ENCODE peak calls at places on chromosomes 12 and 14, in four cellular contexts. One of them, this sample, is unnamed.

GRCh38 chr14:31572955-31573354 is 11.8 kb downstream of the NUBPL start:
- DNase-seq in MM.1S: no peak
- DNase-seq in BE2C: no peak
- DNase-seq in AG04449: no peak
- DNase-seq in this sample: no peak

GRCh38 chr12:22396253-22396652 is 61.7 kb upstream of the ST8SIA1 start:
- DNase-seq in BE2C: no peak
- DNase-seq in MM.1S: peak
- DNase-seq in AG04449: no peak
- DNase-seq in this sample: no peak

GRCh38 chr14:61438497-61438859 is 117.1 kb downstream of the PRKCH start:
- DNase-seq in BE2C: no peak
- DNase-seq in MM.1S: no peak
- DNase-seq in AG04449: no peak
- DNase-seq in this sample: no peak

GRCh38 chr12:83186437-83186836 is 499.7 kb downstream of the TMTC2 start:
- DNase-seq in AG04449: no peak
- DNase-seq in MM.1S: no peak
- DNase-seq in BE2C: no peak
- DNase-seq in this sample: no peak

GRCh38 chr14:100237735-100238418 is 1.1 kb upstream of the YY1 start:
- DNase-seq in AG04449: no peak
- DNase-seq in BE2C: peak
- DNase-seq in MM.1S: peak
- DNase-seq in this sample: peak

GRCh38 chr12:96365604-96366230 is 34.5 kb downstream of the CDK17 start:
- DNase-seq in AG04449: no peak
- DNase-seq in BE2C: no peak
- DNase-seq in MM.1S: no peak
- DNase-seq in this sample: no peak

GRCh38 chr12:13454991-13455696 is 258.6 kb downstream of the EMP1 start:
- DNase-seq in AG04449: no peak
- DNase-seq in MM.1S: no peak
- DNase-seq in BE2C: no peak
- DNase-seq in this sample: no peak

GRCh38 chr12:89756638-89757321 is 48.1 kb upstream of the ATP2B1 start:
- DNase-seq in BE2C: no peak
- DNase-seq in MM.1S: peak
- DNase-seq in AG04449: peak
- DNase-seq in this sample: peak

GRCh38 chr12:39427360-39427808 is 15.5 kb downstream of the KIF21A start:
- DNase-seq in BE2C: no peak
- DNase-seq in AG04449: no peak
- DNase-seq in MM.1S: no peak
- DNase-seq in this sample: no peak

GRCh38 chr12:57131896-57132744 is 3.8 kb downstream of the LRP1 start:
- DNase-seq in MM.1S: no peak
- DNase-seq in BE2C: no peak
- DNase-seq in AG04449: no peak
- DNase-seq in this sample: no peak

GRCh38 chr14:39097159-39097558 is 5.9 kb downstream of the SEC23A start:
- DNase-seq in AG04449: no peak
- DNase-seq in BE2C: no peak
- DNase-seq in MM.1S: no peak
- DNase-seq in this sample: no peak

GRCh38 chr14:35342160-35343010 is 50.2 kb downstream of the PSMA6 start:
- DNase-seq in AG04449: no peak
- DNase-seq in BE2C: no peak
- DNase-seq in MM.1S: no peak
- DNase-seq in this sample: no peak

GRCh38 chr12:54413284-54414190 is 5.5 kb downstream of the ITGA5 start:
- DNase-seq in BE2C: no peak
- DNase-seq in AG04449: no peak
- DNase-seq in MM.1S: peak
- DNase-seq in this sample: no peak

GRCh38 chr12:2306686-2307249 is 254.0 kb downstream of the CACNA1C start:
- DNase-seq in BE2C: no peak
- DNase-seq in MM.1S: no peak
- DNase-seq in AG04449: no peak
- DNase-seq in this sample: no peak

GRCh38 chr12:100993916-100994315 is 199.3 kb downstream of the ANO4 start:
- DNase-seq in MM.1S: no peak
- DNase-seq in BE2C: no peak
- DNase-seq in AG04449: no peak
- DNase-seq in this sample: no peak

GRCh38 chr12:73841963-73842362 is 695.7 kb upstream of the ATXN7L3B start:
- DNase-seq in MM.1S: no peak
- DNase-seq in BE2C: no peak
- DNase-seq in AG04449: no peak
- DNase-seq in this sample: no peak

GRCh38 chr12:123102381-123102780 is 48.5 kb downstream of the PITPNM2 start:
- DNase-seq in AG04449: no peak
- DNase-seq in MM.1S: no peak
- DNase-seq in BE2C: no peak
- DNase-seq in this sample: no peak

GRCh38 chr12:94286580-94287244 is 138.3 kb downstream of the PLXNC1 start:
- DNase-seq in AG04449: no peak
- DNase-seq in BE2C: peak
- DNase-seq in MM.1S: no peak
- DNase-seq in this sample: no peak

GRCh38 chr14:89479802-89480201 is 62.8 kb upstream of the FOXN3 start:
- DNase-seq in AG04449: no peak
- DNase-seq in MM.1S: no peak
- DNase-seq in BE2C: no peak
- DNase-seq in this sample: no peak

GRCh38 chr14:54643696-54644176 is 76.8 kb downstream of the SAMD4A start:
- DNase-seq in MM.1S: no peak
- DNase-seq in AG04449: no peak
- DNase-seq in BE2C: no peak
- DNase-seq in this sample: no peak

GRCh38 chr12:51819851-51820720 is 28.4 kb downstream of the FIGNL2 start:
- DNase-seq in AG04449: no peak
- DNase-seq in MM.1S: no peak
- DNase-seq in BE2C: no peak
- DNase-seq in this sample: no peak

GRCh38 chr14:69261761-69262331 is 1.9 kb downstream of the GALNT16 start:
- DNase-seq in AG04449: no peak
- DNase-seq in MM.1S: no peak
- DNase-seq in BE2C: peak
- DNase-seq in this sample: no peak

GRCh38 chr14:37122919-37123639 is 49.3 kb downstream of the SLC25A21 start:
- DNase-seq in AG04449: no peak
- DNase-seq in BE2C: no peak
- DNase-seq in MM.1S: no peak
- DNase-seq in this sample: no peak

GRCh38 chr12:50174971-50175715 is 8.0 kb upstream of the CERS5 start:
- DNase-seq in MM.1S: peak
- DNase-seq in BE2C: peak
- DNase-seq in AG04449: no peak
- DNase-seq in this sample: peak

GRCh38 chr12:124652661-124653060 is 85.2 kb upstream of the NCOR2 start:
- DNase-seq in AG04449: no peak
- DNase-seq in BE2C: no peak
- DNase-seq in MM.1S: no peak
- DNase-seq in this sample: no peak
- TF ChIP-seq CTCF in AG04449: no peak
- TF ChIP-seq CTCF in BE2C: no peak
- TF ChIP-seq CTCF in MM.1S: no peak
- TF ChIP-seq CTCF in this sample: no peak

GRCh38 chr14:47442206-47442605 is 233.2 kb downstream of the MDGA2 start:
- DNase-seq in AG04449: no peak
- DNase-seq in MM.1S: no peak
- DNase-seq in BE2C: peak
- DNase-seq in this sample: peak
- TF ChIP-seq CTCF in AG04449: no peak
- TF ChIP-seq CTCF in MM.1S: no peak
- TF ChIP-seq CTCF in BE2C: peak
- TF ChIP-seq CTCF in this sample: no peak

DNA sequence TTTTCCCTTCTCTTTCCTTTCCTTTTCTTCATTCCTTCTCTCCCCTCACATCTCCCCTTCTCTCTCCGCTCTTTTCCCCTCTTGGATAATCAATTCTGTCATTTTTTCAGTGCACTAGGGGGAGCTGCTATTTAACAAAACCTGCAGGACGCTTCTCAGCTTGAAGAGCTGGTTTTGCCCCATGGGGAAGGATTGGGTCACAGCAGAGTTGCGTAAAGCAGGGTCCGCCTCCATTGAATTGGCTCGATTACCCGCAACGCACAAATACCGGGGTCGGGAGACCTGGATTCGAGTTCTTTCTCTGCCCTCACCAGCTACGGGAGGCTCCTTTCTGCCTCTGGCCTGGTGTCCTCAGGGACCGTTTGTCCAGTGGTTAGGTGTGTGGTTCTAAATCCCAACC is 42.1 kb upstream of the CHGA start:
- DNase-seq in BE2C: peak
- DNase-seq in AG04449: peak
- DNase-seq in MM.1S: no peak
- DNase-seq in this sample: peak
- TF ChIP-seq CTCF in BE2C: peak
- TF ChIP-seq CTCF in AG04449: peak
- TF ChIP-seq CTCF in MM.1S: no peak
- TF ChIP-seq CTCF in this sample: peak

GRCh38 chr12:46677749-46678148 is 148.0 kb downstream of the SLC38A4 start:
- DNase-seq in MM.1S: no peak
- DNase-seq in BE2C: no peak
- DNase-seq in AG04449: no peak
- DNase-seq in this sample: no peak
- TF ChIP-seq CTCF in MM.1S: no peak
- TF ChIP-seq CTCF in BE2C: peak
- TF ChIP-seq CTCF in AG04449: no peak
- TF ChIP-seq CTCF in this sample: no peak

GRCh38 chr12:120116443-120116791 is at the start of gene RAB35:
- DNase-seq in MM.1S: no peak
- DNase-seq in BE2C: no peak
- DNase-seq in AG04449: no peak
- DNase-seq in this sample: no peak
- TF ChIP-seq CTCF in MM.1S: no peak
- TF ChIP-seq CTCF in BE2C: no peak
- TF ChIP-seq CTCF in AG04449: no peak
- TF ChIP-seq CTCF in this sample: no peak

GRCh38 chr14:65853407-65853955 is 441.0 kb downstream of the FUT8 start:
- DNase-seq in BE2C: no peak
- DNase-seq in AG04449: no peak
- DNase-seq in MM.1S: no peak
- DNase-seq in this sample: no peak

GRCh38 chr14:65849558-65849957 is 437.0 kb downstream of the FUT8 start:
- DNase-seq in MM.1S: no peak
- DNase-seq in BE2C: no peak
- DNase-seq in AG04449: no peak
- DNase-seq in this sample: no peak

GRCh38 chr14:65854215-65854614 is 441.7 kb downstream of the FUT8 start:
- DNase-seq in AG04449: no peak
- DNase-seq in BE2C: no peak
- DNase-seq in MM.1S: no peak
- DNase-seq in this sample: no peak

GRCh38 chr14:65850429-65851145 is 438.1 kb downstream of the FUT8 start:
- DNase-seq in BE2C: no peak
- DNase-seq in AG04449: no peak
- DNase-seq in MM.1S: peak
- DNase-seq in this sample: no peak

DNA sequence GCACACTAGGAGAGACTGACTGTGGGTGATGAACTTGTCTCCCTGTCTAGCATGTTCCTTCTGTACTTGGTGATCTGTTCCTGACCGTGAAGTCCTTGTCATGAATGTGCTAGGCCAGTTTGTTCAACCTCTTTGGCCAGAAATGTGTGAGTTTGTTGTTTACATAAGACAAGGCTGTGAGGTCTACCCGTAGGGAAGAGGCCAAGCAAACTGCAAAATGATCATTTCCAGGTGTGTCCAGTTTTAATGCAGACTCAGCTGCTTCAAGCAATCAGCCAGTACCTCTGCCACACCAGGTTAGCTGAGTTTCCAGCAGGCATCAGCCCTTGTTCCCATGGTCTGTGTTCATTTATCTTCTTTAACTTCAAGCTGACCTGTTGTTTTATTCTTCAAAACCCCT is 440.2 kb downstream of the FUT8 start:
- DNase-seq in AG04449: no peak
- DNase-seq in BE2C: no peak
- DNase-seq in MM.1S: no peak
- DNase-seq in this sample: no peak
- TF ChIP-seq CTCF in AG04449: no peak
- TF ChIP-seq CTCF in BE2C: no peak
- TF ChIP-seq CTCF in MM.1S: no peak
- TF ChIP-seq CTCF in this sample: no peak

GRCh38 chr12:127024791-127025190 is 1242.2 kb upstream of the TMEM132C start:
- DNase-seq in MM.1S: no peak
- DNase-seq in BE2C: no peak
- DNase-seq in AG04449: no peak
- DNase-seq in this sample: no peak

DNA sequence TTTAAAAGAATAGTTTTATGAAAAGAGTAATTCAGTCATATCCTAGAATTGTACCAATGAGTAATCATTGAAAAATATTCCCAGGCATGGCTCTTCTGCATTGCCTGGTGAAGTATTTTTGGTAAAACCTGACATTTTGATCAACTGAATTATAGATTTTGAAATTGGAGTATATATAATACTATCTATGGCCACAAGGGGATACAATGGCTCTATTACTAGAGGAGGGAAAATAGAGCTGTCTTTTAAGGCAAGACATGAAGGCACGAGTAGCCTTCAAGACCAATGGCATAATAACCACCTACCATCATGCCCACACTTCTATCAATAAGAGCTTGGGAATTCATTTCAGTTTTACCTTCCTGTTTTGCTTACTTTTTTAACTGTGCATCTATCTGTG is 1241.4 kb upstream of the TMEM132C start:
- DNase-seq in MM.1S: no peak
- DNase-seq in BE2C: no peak
- DNase-seq in AG04449: no peak
- DNase-seq in this sample: no peak
- TF ChIP-seq CTCF in MM.1S: no peak
- TF ChIP-seq CTCF in BE2C: no peak
- TF ChIP-seq CTCF in AG04449: no peak
- TF ChIP-seq CTCF in this sample: no peak

GRCh38 chr12:80769553-80770140 is 52.9 kb downstream of the MYF5 start:
- DNase-seq in BE2C: no peak
- DNase-seq in AG04449: no peak
- DNase-seq in MM.1S: no peak
- DNase-seq in this sample: no peak

GRCh38 chr12:80761818-80762217 is 45.1 kb downstream of the MYF5 start:
- DNase-seq in BE2C: no peak
- DNase-seq in MM.1S: no peak
- DNase-seq in AG04449: no peak
- DNase-seq in this sample: no peak

GRCh38 chr12:80766897-80767296 is 50.2 kb downstream of the MYF5 start:
- DNase-seq in MM.1S: no peak
- DNase-seq in BE2C: no peak
- DNase-seq in AG04449: no peak
- DNase-seq in this sample: no peak

DNA sequence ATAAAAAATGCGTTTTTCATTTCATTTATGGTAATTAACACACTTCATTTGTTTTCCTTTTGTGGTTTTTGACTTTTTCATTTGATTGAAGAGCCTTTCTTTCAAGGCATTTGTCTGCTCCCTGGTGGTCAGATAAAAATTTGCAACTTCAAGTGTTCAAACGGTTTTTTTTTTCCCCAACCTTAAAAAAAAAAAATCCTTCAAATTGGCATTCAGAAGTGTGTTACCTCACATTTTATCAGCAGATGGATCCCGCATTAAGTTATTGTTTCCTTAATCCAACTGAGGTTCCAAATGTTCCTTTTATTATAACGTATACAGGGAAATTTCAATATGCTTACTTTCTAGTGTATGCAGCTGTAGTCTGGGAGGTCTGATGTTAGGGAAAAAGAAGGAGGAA is 47.2 kb downstream of the MYF5 start:
- DNase-seq in MM.1S: peak
- DNase-seq in AG04449: no peak
- DNase-seq in BE2C: peak
- DNase-seq in this sample: peak
- TF ChIP-seq CTCF in MM.1S: peak
- TF ChIP-seq CTCF in AG04449: peak
- TF ChIP-seq CTCF in BE2C: peak
- TF ChIP-seq CTCF in this sample: peak

This sample was measured in Calu3.